ENCODE peak calls at places on chromosomes 12 and 14, in six cellular contexts. L is HCT116; U is left lung; M is stimulated activated CD4-positive, alpha-beta T cell treated with anti-CD3 and anti-CD28 coated beads, Interleukin-15, amount 100 ng/mL, for 1 hour; A is CD4-positive, alpha-beta T cell; Q is Right ventricle myocardium inferior. O is an unnamed sample.

GRCh38 chr14:92582706-92583452 is 69.3 kb downstream of the RIN3 start:
- DNase-seq in L (no peak), U (no peak), M (no peak), A (no peak), Q (no peak), O (no peak)

GRCh38 chr12:89319111-89319510 is 33.2 kb downstream of the DUSP6 start:
- DNase-seq in L (no peak), U (no peak), M (no peak), A (no peak), Q (no peak), O (no peak)

GRCh38 chr14:45073480-45073879 is 10.4 kb upstream of the PRPF39 start:
- DNase-seq in L (no peak), U (no peak), M (no peak), A (no peak), Q (no peak), O (no peak)

GRCh38 chr14:106268013-106268727 is 741.8 kb downstream of the TMEM121 start:
- DNase-seq in L (no peak), U (no peak), M (peak), A (peak), Q (peak), O (no peak)

GRCh38 chr12:54654926-54655325 is 6.8 kb upstream of the DCD start:
- DNase-seq in L (no peak), U (no peak), M (no peak), A (no peak), Q (no peak), O (no peak)

GRCh38 chr12:116878567-116879508 is 2.4 kb downstream of the HRK start:
- DNase-seq in L (no peak), U (no peak), M (no peak), A (no peak), Q (no peak), O (peak)

GRCh38 chr14:105177082-105177481 is 4.0 kb downstream of the NUDT14 start:
- DNase-seq in L (no peak), U (no peak), M (no peak), A (no peak), Q (no peak), O (no peak)

GRCh38 chr12:19142499-19142898 is 13.0 kb downstream of the PLEKHA5 start:
- DNase-seq in L (no peak), U (no peak), M (no peak), A (no peak), Q (no peak), O (no peak)